ENCODE peak calls at places on chromosome X, in four cellular contexts. J is GM12878, O is K562, M is HepG2. K is an unnamed sample.

GRCh38 chrX:32868524-32868895 is 342.8 kb downstream of the DMD start:
- DNase-seq in J (no peak), O (no peak), M (no peak), K (no peak)

GRCh38 chrX:150573702-150574101 is 5.3 kb downstream of the MTM1 start:
- DNase-seq in J (no peak), O (no peak), M (no peak), K (no peak)

GRCh38 chrX:96182366-96182765 is 502.3 kb upstream of the DIAPH2 start:
- DNase-seq in J (no peak), O (peak; percentile 0), M (peak; percentile 2), K (peak; percentile 44)

GRCh38 chrX:85994787-85995186 is 52.6 kb downstream of the CHM start:
- DNase-seq in J (no peak), O (no peak), M (no peak), K (no peak)

GRCh38 chrX:108537005-108537404 is 97.4 kb downstream of the COL4A5 start:
- DNase-seq in J (no peak), O (peak; percentile 44), M (peak; percentile 22), K (no peak)

GRCh38 chrX:38999099-38999498 is 197.8 kb downstream of the MID1IP1 start:
- DNase-seq in J (no peak), O (no peak), M (no peak), K (no peak)

GRCh38 chrX:100895365-100896075 is 21.4 kb upstream of the NOX1 start:
- DNase-seq in J (no peak), O (peak; percentile 50), M (peak; percentile 55), K (peak; percentile 35)

GRCh38 chrX:52576946-52577345 is 60.1 kb upstream of the XAGE1B start:
- DNase-seq in J (no peak), O (no peak), M (no peak), K (peak; percentile 18)

GRCh38 chrX:57951666-57952319 is 41.5 kb upstream of the ZXDA start:
- DNase-seq in J (no peak), O (no peak), M (no peak), K (no peak)

GRCh38 chrX:14872355-14872754 is 514 bp downstream of the FANCB start:
- DNase-seq in J (no peak), O (peak; percentile 29), M (no peak), K (no peak)

GRCh38 chrX:30887721-30888120 is 1.3 kb downstream of the TAB3 start:
- DNase-seq in J (no peak), O (peak; percentile 34), M (no peak), K (no peak)

GRCh38 chrX:129700536-129700935 is 38.2 kb upstream of the XPNPEP2 start:
- DNase-seq in J (no peak), O (no peak), M (no peak), K (no peak)
- TF ChIP-seq ETV6 in J (no peak), O (no peak), M (no peak), K (no peak)

GRCh38 chrX:40021647-40022046 is 76.1 kb downstream of the BCOR start:
- DNase-seq in J (no peak), O (no peak), M (no peak), K (no peak)
- TF ChIP-seq ETV6 in J (no peak), O (no peak), M (no peak), K (no peak)

GRCh38 chrX:3346436-3347329 is at the start of gene MXRA5:
- DNase-seq in J (no peak), O (no peak), M (no peak), K (peak; percentile 62)
- TF ChIP-seq ETV6 in J (no peak), O (no peak), M (no peak), K (no peak)

GRCh38 chrX:130688360-130688759 is 214.6 kb downstream of the ENOX2 start:
- DNase-seq in J (no peak), O (no peak), M (no peak), K (no peak)
- TF ChIP-seq ETV6 in J (no peak), O (no peak), M (no peak), K (no peak)

GRCh38 chrX:119763175-119763574 is 4.8 kb downstream of the SOWAHD start:
- DNase-seq in J (no peak), O (no peak), M (no peak), K (peak; percentile 10)
- TF ChIP-seq ETV6 in J (no peak), O (no peak), M (no peak), K (no peak)

GRCh38 chrX:87518504-87518903 is 902 bp downstream of the KLHL4 start:
- DNase-seq in J (no peak), O (peak; percentile 3), M (no peak), K (no peak)
- TF ChIP-seq ETV6 in J (no peak), O (no peak), M (no peak), K (no peak)

GRCh38 chrX:69361286-69361926 is 142.7 kb upstream of the NALF2 start:
- DNase-seq in J (no peak), O (no peak), M (no peak), K (no peak)
- TF ChIP-seq ETV6 in J (no peak), O (no peak), M (no peak), K (no peak)

DNA sequence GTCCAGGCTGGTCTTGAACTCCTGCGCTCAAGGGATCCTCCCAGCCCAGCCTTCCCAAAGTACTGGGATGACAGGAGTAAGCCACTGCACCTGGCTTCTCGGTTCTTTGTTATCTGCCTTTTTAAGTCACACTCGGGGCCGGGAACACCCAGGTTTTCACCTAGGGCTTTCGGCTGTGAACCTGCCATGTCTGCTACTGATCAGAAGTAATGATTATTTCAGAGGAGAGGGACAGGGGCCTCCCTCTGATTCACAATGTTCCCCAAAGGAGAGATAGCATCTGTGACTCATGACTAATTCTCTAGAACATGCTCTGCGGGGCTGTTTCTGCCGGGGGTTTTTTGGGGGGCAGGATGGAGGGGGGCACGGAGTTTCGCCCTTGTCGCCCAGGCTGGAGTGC is 26.9 kb downstream of the CRLF2 start:
- DNase-seq in J (no peak), O (no peak), M (no peak), K (no peak)
- TF ChIP-seq ETV6 in J (no peak), O (no peak), M (no peak), K (no peak)

K was measured in WTC11.